ENCODE peak calls at places on chromosomes 13 and 19, in ten cellular contexts. One of them, this sample, is unnamed.

GRCh38 chr13:113426591-113426986 is 26.7 kb downstream of the ADPRHL1 start:
- DNase-seq in WERI-Rb-1: no peak
- DNase-seq in tibial nerve: no peak
- DNase-seq in K562: no peak
- DNase-seq in thoracic aorta: no peak
- DNase-seq in lower lobe of right lung: no peak
- DNase-seq in epithelial cell of proximal tubule: no peak
- DNase-seq in BE2C: no peak
- DNase-seq in foreskin fibroblast: no peak
- DNase-seq in Calu3: no peak
- DNase-seq in this sample: no peak

GRCh38 chr13:27170521-27171243 is 929 bp downstream of the USP12 start:
- DNase-seq in WERI-Rb-1: peak
- DNase-seq in tibial nerve: no peak
- DNase-seq in K562: peak
- DNase-seq in thoracic aorta: no peak
- DNase-seq in lower lobe of right lung: peak
- DNase-seq in epithelial cell of proximal tubule: no peak
- DNase-seq in BE2C: peak
- DNase-seq in foreskin fibroblast: peak
- DNase-seq in Calu3: no peak
- DNase-seq in this sample: peak

GRCh38 chr19:18775586-18776287 is 15.4 kb downstream of the COMP start:
- DNase-seq in WERI-Rb-1: no peak
- DNase-seq in tibial nerve: no peak
- DNase-seq in K562: no peak
- DNase-seq in thoracic aorta: no peak
- DNase-seq in lower lobe of right lung: no peak
- DNase-seq in epithelial cell of proximal tubule: no peak
- DNase-seq in BE2C: peak
- DNase-seq in foreskin fibroblast: peak
- DNase-seq in Calu3: no peak
- DNase-seq in this sample: peak

GRCh38 chr13:110390572-110390971 is 83.5 kb downstream of the COL4A2 start:
- DNase-seq in WERI-Rb-1: no peak
- DNase-seq in tibial nerve: no peak
- DNase-seq in K562: no peak
- DNase-seq in thoracic aorta: no peak
- DNase-seq in lower lobe of right lung: no peak
- DNase-seq in epithelial cell of proximal tubule: no peak
- DNase-seq in BE2C: no peak
- DNase-seq in foreskin fibroblast: peak
- DNase-seq in Calu3: no peak
- DNase-seq in this sample: no peak

GRCh38 chr13:53719281-53719680 is 690.7 kb downstream of the OLFM4 start:
- DNase-seq in WERI-Rb-1: no peak
- DNase-seq in tibial nerve: no peak
- DNase-seq in K562: no peak
- DNase-seq in thoracic aorta: no peak
- DNase-seq in lower lobe of right lung: no peak
- DNase-seq in epithelial cell of proximal tubule: no peak
- DNase-seq in BE2C: no peak
- DNase-seq in foreskin fibroblast: no peak
- DNase-seq in Calu3: no peak
- DNase-seq in this sample: no peak

GRCh38 chr19:33214621-33215020 is 11.0 kb downstream of the SLC7A10 start:
- DNase-seq in WERI-Rb-1: peak
- DNase-seq in tibial nerve: no peak
- DNase-seq in K562: peak
- DNase-seq in thoracic aorta: no peak
- DNase-seq in lower lobe of right lung: no peak
- DNase-seq in epithelial cell of proximal tubule: no peak
- DNase-seq in BE2C: peak
- DNase-seq in foreskin fibroblast: peak
- DNase-seq in Calu3: peak
- DNase-seq in this sample: no peak

GRCh38 chr13:55516610-55517009 is 1624.1 kb upstream of the PRR20A start:
- DNase-seq in WERI-Rb-1: no peak
- DNase-seq in tibial nerve: no peak
- DNase-seq in K562: no peak
- DNase-seq in thoracic aorta: no peak
- DNase-seq in lower lobe of right lung: no peak
- DNase-seq in epithelial cell of proximal tubule: no peak
- DNase-seq in BE2C: peak
- DNase-seq in foreskin fibroblast: no peak
- DNase-seq in Calu3: no peak
- DNase-seq in this sample: no peak

GRCh38 chr13:83515267-83515666 is 367.0 kb downstream of the SLITRK1 start:
- DNase-seq in WERI-Rb-1: no peak
- DNase-seq in tibial nerve: no peak
- DNase-seq in K562: no peak
- DNase-seq in thoracic aorta: no peak
- DNase-seq in lower lobe of right lung: no peak
- DNase-seq in epithelial cell of proximal tubule: no peak
- DNase-seq in BE2C: no peak
- DNase-seq in foreskin fibroblast: peak
- DNase-seq in Calu3: no peak
- DNase-seq in this sample: no peak

GRCh38 chr13:46553886-46554855 is 1.2 kb downstream of the LRCH1 start:
- DNase-seq in WERI-Rb-1: peak
- DNase-seq in tibial nerve: peak
- DNase-seq in K562: peak
- DNase-seq in thoracic aorta: peak
- DNase-seq in lower lobe of right lung: peak
- DNase-seq in epithelial cell of proximal tubule: peak
- DNase-seq in BE2C: peak
- DNase-seq in foreskin fibroblast: peak
- DNase-seq in Calu3: peak
- DNase-seq in this sample: peak
- TF ChIP-seq CTCF in WERI-Rb-1: peak
- TF ChIP-seq CTCF in tibial nerve: peak
- TF ChIP-seq CTCF in K562: no peak
- TF ChIP-seq CTCF in thoracic aorta: peak
- TF ChIP-seq CTCF in lower lobe of right lung: peak
- TF ChIP-seq CTCF in epithelial cell of proximal tubule: peak
- TF ChIP-seq CTCF in BE2C: peak
- TF ChIP-seq CTCF in foreskin fibroblast: no peak
- TF ChIP-seq CTCF in Calu3: no peak
- TF ChIP-seq CTCF in this sample: no peak

GRCh38 chr19:55641376-55642152 is 762 bp downstream of the ZNF580 start:
- DNase-seq in WERI-Rb-1: no peak
- DNase-seq in tibial nerve: no peak
- DNase-seq in K562: peak
- DNase-seq in thoracic aorta: no peak
- DNase-seq in lower lobe of right lung: no peak
- DNase-seq in epithelial cell of proximal tubule: no peak
- DNase-seq in BE2C: peak
- DNase-seq in foreskin fibroblast: peak
- DNase-seq in Calu3: no peak
- DNase-seq in this sample: no peak
- TF ChIP-seq CTCF in WERI-Rb-1: no peak
- TF ChIP-seq CTCF in tibial nerve: no peak
- TF ChIP-seq CTCF in K562: no peak
- TF ChIP-seq CTCF in thoracic aorta: no peak
- TF ChIP-seq CTCF in lower lobe of right lung: no peak
- TF ChIP-seq CTCF in epithelial cell of proximal tubule: no peak
- TF ChIP-seq CTCF in BE2C: no peak
- TF ChIP-seq CTCF in foreskin fibroblast: no peak
- TF ChIP-seq CTCF in Calu3: no peak
- TF ChIP-seq CTCF in this sample: no peak

GRCh38 chr13:24218977-24219376 is 58.5 kb downstream of the SPATA13 start:
- DNase-seq in WERI-Rb-1: no peak
- DNase-seq in tibial nerve: no peak
- DNase-seq in K562: no peak
- DNase-seq in thoracic aorta: no peak
- DNase-seq in lower lobe of right lung: no peak
- DNase-seq in epithelial cell of proximal tubule: no peak
- DNase-seq in BE2C: no peak
- DNase-seq in foreskin fibroblast: no peak
- DNase-seq in Calu3: no peak
- DNase-seq in this sample: no peak

GRCh38 chr13:24218320-24218719 is 57.8 kb downstream of the SPATA13 start:
- DNase-seq in WERI-Rb-1: no peak
- DNase-seq in tibial nerve: no peak
- DNase-seq in K562: no peak
- DNase-seq in thoracic aorta: no peak
- DNase-seq in lower lobe of right lung: no peak
- DNase-seq in epithelial cell of proximal tubule: no peak
- DNase-seq in BE2C: no peak
- DNase-seq in foreskin fibroblast: no peak
- DNase-seq in Calu3: no peak
- DNase-seq in this sample: no peak

GRCh38 chr13:24221007-24221406 is 60.5 kb downstream of the SPATA13 start:
- DNase-seq in WERI-Rb-1: no peak
- DNase-seq in tibial nerve: no peak
- DNase-seq in K562: peak
- DNase-seq in thoracic aorta: no peak
- DNase-seq in lower lobe of right lung: no peak
- DNase-seq in epithelial cell of proximal tubule: no peak
- DNase-seq in BE2C: no peak
- DNase-seq in foreskin fibroblast: no peak
- DNase-seq in Calu3: no peak
- DNase-seq in this sample: no peak

GRCh38 chr13:24217601-24218281 is 57.2 kb downstream of the SPATA13 start:
- DNase-seq in WERI-Rb-1: no peak
- DNase-seq in tibial nerve: no peak
- DNase-seq in K562: no peak
- DNase-seq in thoracic aorta: no peak
- DNase-seq in lower lobe of right lung: no peak
- DNase-seq in epithelial cell of proximal tubule: no peak
- DNase-seq in BE2C: no peak
- DNase-seq in foreskin fibroblast: peak
- DNase-seq in Calu3: peak
- DNase-seq in this sample: no peak

DNA sequence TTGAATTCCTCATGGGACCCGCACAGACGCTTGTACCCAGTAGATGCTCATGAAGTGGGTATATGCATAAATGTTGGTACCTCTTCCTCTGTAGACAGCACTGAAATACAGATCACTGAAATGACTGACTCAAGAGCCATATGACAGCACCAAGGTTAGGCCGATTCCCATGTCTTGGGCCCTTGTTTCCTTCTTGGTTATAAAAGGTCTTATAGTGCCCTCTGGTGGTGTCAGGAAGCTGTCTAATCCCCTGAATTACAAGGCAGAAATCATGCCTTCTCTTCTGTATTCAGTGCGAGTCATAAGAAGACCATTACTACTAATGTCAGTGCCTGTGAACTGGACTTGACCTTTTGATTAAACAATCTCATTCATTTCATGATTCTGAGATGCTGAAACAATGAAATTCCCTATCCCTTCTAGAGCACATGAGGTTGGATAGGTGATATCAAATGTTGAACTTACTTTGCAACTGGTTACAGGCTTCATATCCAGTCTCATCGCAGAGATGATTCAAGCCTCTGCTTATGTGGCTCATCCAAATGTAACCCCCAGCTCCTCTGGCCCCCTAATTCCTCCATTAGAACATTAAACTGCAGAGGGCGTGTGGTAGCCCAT is 59.7 kb downstream of the SPATA13 start:
- DNase-seq in WERI-Rb-1: peak
- DNase-seq in tibial nerve: no peak
- DNase-seq in K562: peak
- DNase-seq in thoracic aorta: peak
- DNase-seq in lower lobe of right lung: no peak
- DNase-seq in epithelial cell of proximal tubule: no peak
- DNase-seq in BE2C: peak
- DNase-seq in foreskin fibroblast: peak
- DNase-seq in Calu3: peak
- DNase-seq in this sample: no peak
- TF ChIP-seq CTCF in WERI-Rb-1: peak
- TF ChIP-seq CTCF in tibial nerve: peak
- TF ChIP-seq CTCF in K562: peak
- TF ChIP-seq CTCF in thoracic aorta: peak
- TF ChIP-seq CTCF in lower lobe of right lung: peak
- TF ChIP-seq CTCF in epithelial cell of proximal tubule: peak
- TF ChIP-seq CTCF in BE2C: peak
- TF ChIP-seq CTCF in foreskin fibroblast: peak
- TF ChIP-seq CTCF in Calu3: peak
- TF ChIP-seq CTCF in this sample: peak

GRCh38 chr19:4971816-4972495 is 3.0 kb downstream of the KDM4B start:
- DNase-seq in WERI-Rb-1: no peak
- DNase-seq in tibial nerve: no peak
- DNase-seq in K562: no peak
- DNase-seq in thoracic aorta: no peak
- DNase-seq in lower lobe of right lung: no peak
- DNase-seq in epithelial cell of proximal tubule: no peak
- DNase-seq in BE2C: no peak
- DNase-seq in foreskin fibroblast: no peak
- DNase-seq in Calu3: no peak
- DNase-seq in this sample: no peak

GRCh38 chr19:4969772-4970531 is 1.0 kb downstream of the KDM4B start:
- DNase-seq in WERI-Rb-1: no peak
- DNase-seq in tibial nerve: no peak
- DNase-seq in K562: no peak
- DNase-seq in thoracic aorta: no peak
- DNase-seq in lower lobe of right lung: no peak
- DNase-seq in epithelial cell of proximal tubule: no peak
- DNase-seq in BE2C: no peak
- DNase-seq in foreskin fibroblast: peak
- DNase-seq in Calu3: no peak
- DNase-seq in this sample: no peak

GRCh38 chr19:4971424-4971793 is 2.5 kb downstream of the KDM4B start:
- DNase-seq in WERI-Rb-1: peak
- DNase-seq in tibial nerve: no peak
- DNase-seq in K562: peak
- DNase-seq in thoracic aorta: no peak
- DNase-seq in lower lobe of right lung: no peak
- DNase-seq in epithelial cell of proximal tubule: no peak
- DNase-seq in BE2C: peak
- DNase-seq in foreskin fibroblast: peak
- DNase-seq in Calu3: no peak
- DNase-seq in this sample: no peak

GRCh38 chr19:4969292-4969771 is 419 bp downstream of the KDM4B start:
- DNase-seq in WERI-Rb-1: no peak
- DNase-seq in tibial nerve: no peak
- DNase-seq in K562: no peak
- DNase-seq in thoracic aorta: no peak
- DNase-seq in lower lobe of right lung: no peak
- DNase-seq in epithelial cell of proximal tubule: no peak
- DNase-seq in BE2C: no peak
- DNase-seq in foreskin fibroblast: no peak
- DNase-seq in Calu3: no peak
- DNase-seq in this sample: no peak

DNA sequence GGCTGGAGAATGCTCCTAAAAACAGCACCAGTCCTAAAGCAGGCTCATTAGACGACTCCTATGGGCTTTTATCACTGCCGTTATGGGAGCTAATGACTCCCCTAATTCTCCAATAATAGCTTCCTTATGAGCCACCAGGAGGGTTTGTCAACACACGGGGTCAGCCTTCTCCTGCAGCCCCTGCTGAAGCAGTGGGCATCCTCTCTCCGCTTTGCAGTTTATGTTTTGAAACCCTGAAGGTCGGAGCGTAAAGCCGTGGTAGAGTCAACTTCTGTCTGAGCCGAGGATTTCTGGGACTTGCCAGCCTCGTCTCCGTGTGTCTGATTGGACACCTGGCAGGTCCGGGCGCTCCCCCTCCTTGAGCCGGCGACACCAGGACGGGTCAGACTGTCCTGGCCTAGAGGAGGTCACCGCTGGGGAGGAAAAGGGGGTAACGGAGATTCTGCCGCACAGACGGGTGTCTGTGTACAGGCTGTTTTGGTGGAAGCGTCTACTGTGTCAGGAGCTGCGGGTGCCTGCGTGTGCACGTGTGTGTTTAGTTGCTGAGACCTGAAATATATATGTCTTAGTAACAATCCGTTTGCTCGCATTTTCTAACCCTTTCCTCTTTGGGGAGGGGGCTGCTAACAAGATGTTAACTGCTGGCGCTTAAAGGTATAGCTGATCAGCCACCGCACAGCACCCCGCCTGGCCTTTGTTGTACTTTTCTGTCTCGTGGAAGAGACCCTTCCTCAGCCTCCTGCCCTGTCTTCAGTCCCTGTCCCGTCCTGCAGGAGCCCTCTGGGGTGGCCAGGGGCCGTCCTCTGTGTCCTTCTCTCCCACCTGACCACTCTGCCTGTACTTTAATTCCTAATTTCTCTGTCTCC is 1.9 kb downstream of the KDM4B start:
- DNase-seq in WERI-Rb-1: peak
- DNase-seq in tibial nerve: no peak
- DNase-seq in K562: peak
- DNase-seq in thoracic aorta: no peak
- DNase-seq in lower lobe of right lung: no peak
- DNase-seq in epithelial cell of proximal tubule: no peak
- DNase-seq in BE2C: no peak
- DNase-seq in foreskin fibroblast: peak
- DNase-seq in Calu3: no peak
- DNase-seq in this sample: no peak
- TF ChIP-seq CTCF in WERI-Rb-1: no peak
- TF ChIP-seq CTCF in tibial nerve: no peak
- TF ChIP-seq CTCF in K562: no peak
- TF ChIP-seq CTCF in thoracic aorta: no peak
- TF ChIP-seq CTCF in lower lobe of right lung: no peak
- TF ChIP-seq CTCF in epithelial cell of proximal tubule: no peak
- TF ChIP-seq CTCF in BE2C: no peak
- TF ChIP-seq CTCF in foreskin fibroblast: no peak
- TF ChIP-seq CTCF in Calu3: no peak
- TF ChIP-seq CTCF in this sample: no peak

This sample was measured in mesothelial cell of epicardium.